ENCODE peak calls at places on chromosomes 5 and 9, in eight cellular contexts. X, C, Q, D, V, I, G and H are unnamed samples.

GRCh38 chr5:147935032-147935431 is 28.7 kb upstream of the C5orf46 start:
- DNase-seq in X (peak; percentile 52), G (no peak), Q (no peak), I (peak; percentile 70), D (peak; percentile 69), C (no peak), V (peak; percentile 58), H (no peak)

GRCh38 chr5:77881528-77881927 is 105.4 kb upstream of the TBCA start:
- DNase-seq in C (no peak), G (no peak), I (no peak), V (no peak), D (no peak), Q (no peak), X (no peak), H (peak; percentile 28)

GRCh38 chr5:87020099-87020934 is 247.4 kb upstream of the RASA1 start:
- DNase-seq in X (no peak), G (peak; percentile 34), I (peak; percentile 77), D (no peak), V (no peak), C (no peak), Q (peak; percentile 24), H (no peak)

GRCh38 chr9:20242767-20243166 is 379.5 kb downstream of the MLLT3 start:
- DNase-seq in C (no peak), I (no peak), Q (no peak), D (no peak), X (no peak), G (no peak), V (no peak), H (no peak)

GRCh38 chr5:98402130-98402529 is 371.3 kb upstream of the RGMB start:
- DNase-seq in X (no peak), I (no peak), Q (no peak), C (no peak), G (no peak), V (no peak), D (no peak), H (no peak)

GRCh38 chr5:138668451-138668850 is 84.8 kb upstream of the CTNNA1 start:
- DNase-seq in I (no peak), D (no peak), V (no peak), G (no peak), Q (peak; percentile 60), C (no peak), X (no peak), H (no peak)

GRCh38 chr9:95175523-95175922 is 142.0 kb downstream of the FANCC start:
- DNase-seq in D (no peak), V (no peak), I (no peak), Q (no peak), G (no peak), X (peak; percentile 84), C (no peak), H (no peak)

GRCh38 chr5:43204958-43205357 is 12.9 kb downstream of the NIM1K start:
- DNase-seq in V (no peak), C (no peak), Q (no peak), I (no peak), X (no peak), D (no peak), G (no peak), H (no peak)

GRCh38 chr9:129665008-129665771 is at the start of gene PRRX2:
- DNase-seq in X (peak; percentile 8), Q (peak; percentile 64), D (peak; percentile 19), C (peak; percentile 33), G (no peak), I (no peak), V (no peak), H (peak; percentile 66)

GRCh38 chr5:150190503-150190973 is 676 bp downstream of the SLC6A7 start:
- DNase-seq in C (no peak), D (no peak), V (no peak), G (no peak), I (no peak), Q (no peak), X (no peak), H (no peak)

GRCh38 chr9:71767421-71768321 is 642 bp downstream of the CEMIP2 start:
- DNase-seq in X (no peak), C (peak; percentile 22), D (no peak), Q (peak; percentile 33), V (no peak), G (no peak), I (no peak), H (no peak)

GRCh38 chr5:141338538-141339306 is at the start of gene PCDHGA2:
- DNase-seq in V (peak; percentile 16), G (no peak), D (peak; percentile 67), C (no peak), Q (peak; percentile 31), X (peak; percentile 30), I (no peak), H (no peak)

GRCh38 chr9:112059145-112059979 is 115.7 kb downstream of the SUSD1 start:
- DNase-seq in V (no peak), C (no peak), Q (no peak), D (peak; percentile 65), X (no peak), G (no peak), I (peak; percentile 73), H (no peak)

GRCh38 chr5:44845777-44846176 is 37.0 kb downstream of the MRPS30 start:
- DNase-seq in G (no peak), I (no peak), X (peak; percentile 93), V (no peak), Q (no peak), C (no peak), D (no peak), H (no peak)

GRCh38 chr5:128346038-128346437 is 192.0 kb downstream of the FBN2 start:
- DNase-seq in X (no peak), C (no peak), Q (no peak), D (no peak), V (no peak), G (no peak), I (no peak), H (no peak)

GRCh38 chr5:36382890-36383289 is 81.2 kb upstream of the RANBP3L start:
- DNase-seq in C (no peak), X (no peak), V (no peak), G (no peak), I (no peak), Q (no peak), D (no peak), H (no peak)

GRCh38 chr5:131328536-131329186 is 64.8 kb downstream of the CDC42SE2 start:
- DNase-seq in Q (no peak), I (no peak), X (no peak), D (peak; percentile 56), G (no peak), V (no peak), C (no peak), H (no peak)

GRCh38 chr9:134455951-134456739 is 129.9 kb downstream of the RXRA start:
- DNase-seq in I (peak; percentile 64), V (peak; percentile 93), D (peak; percentile 98), G (peak; percentile 82), C (no peak), X (peak; percentile 47), Q (peak; percentile 91), H (peak; percentile 96)